ENCODE peak calls at places on chromosomes 7 and 10, in seven cellular contexts. Y is MM.1S, E is IMR-90, B is uterus, J is ovary, K is astrocyte, F is left lung. Z is an unnamed sample.

GRCh38 chr10:57657164-57657765 is 610.4 kb downstream of the IPMK start:
- DNase-seq in Y (peak; percentile 60), E (peak; percentile 39), K (peak; percentile 22), F (no peak), B (peak; percentile 29), J (no peak), Z (peak; percentile 71)

GRCh38 chr7:99714171-99714570 is 20.8 kb downstream of the CYP3A7 start:
- DNase-seq in J (no peak), B (no peak), K (no peak), E (peak; percentile 11), F (no peak), Y (no peak), Z (no peak)

GRCh38 chr7:69837387-69838068 is 239.3 kb downstream of the AUTS2 start:
- DNase-seq in F (no peak), B (no peak), K (peak; percentile 53), J (no peak), E (no peak), Y (no peak), Z (no peak)

GRCh38 chr7:6528401-6529130 is 22.7 kb downstream of the GRID2IP start:
- DNase-seq in F (no peak), E (no peak), J (no peak), Y (no peak), B (no peak), K (no peak), Z (peak; percentile 91)

GRCh38 chr7:45617166-45617565 is 43.0 kb downstream of the ADCY1 start:
- DNase-seq in K (no peak), B (no peak), J (no peak), Y (no peak), E (no peak), F (no peak), Z (no peak)

GRCh38 chr10:24645784-24646183 is 77.9 kb downstream of the ARHGAP21 start:
- DNase-seq in F (no peak), J (no peak), B (no peak), Y (peak; percentile 43), K (no peak), E (peak; percentile 37), Z (no peak)

GRCh38 chr7:130386876-130387275 is 6.6 kb downstream of the CPA1 start:
- DNase-seq in K (no peak), F (no peak), Y (no peak), B (no peak), E (no peak), J (no peak), Z (peak; percentile 38)

GRCh38 chr10:130421909-130422308 is 285.7 kb downstream of the GLRX3 start:
- DNase-seq in E (no peak), Y (no peak), K (no peak), B (no peak), J (no peak), F (no peak), Z (no peak)

GRCh38 chr10:12322583-12323131 is 26.7 kb upstream of the CAMK1D start:
- DNase-seq in K (no peak), E (no peak), J (no peak), Y (no peak), F (no peak), B (no peak), Z (no peak)

GRCh38 chr10:61971016-61971350 is 69.5 kb downstream of the ARID5B start:
- DNase-seq in F (no peak), J (no peak), E (peak; percentile 22), Y (no peak), B (no peak), K (peak; percentile 49), Z (no peak)

GRCh38 chr10:93493162-93493561 is 3.2 kb upstream of the CEP55 start:
- DNase-seq in F (no peak), K (no peak), Y (no peak), J (no peak), E (no peak), B (no peak), Z (no peak)

GRCh38 chr10:93488956-93489528 is 6.9 kb upstream of the MYOF start:
- DNase-seq in K (no peak), J (no peak), B (no peak), E (peak; percentile 37), F (no peak), Y (no peak), Z (no peak)

GRCh38 chr10:93495654-93496321 is 624 bp upstream of the CEP55 start:
- DNase-seq in J (no peak), E (no peak), Y (no peak), B (no peak), F (peak; percentile 75), K (no peak), Z (peak; percentile 74)

GRCh38 chr10:93494494-93494893 is 1.9 kb upstream of the CEP55 start:
- DNase-seq in E (no peak), Y (no peak), J (no peak), F (no peak), K (no peak), B (no peak), Z (no peak)

GRCh38 chr10:93491589-93492121 is 4.8 kb upstream of the CEP55 start:
- DNase-seq in F (no peak), E (no peak), Y (no peak), K (no peak), J (no peak), B (no peak), Z (no peak)
- TF ChIP-seq CTCF in F (no peak), E (no peak), Y (no peak), K (no peak), J (no peak), B (no peak), Z (no peak)

DNA sequence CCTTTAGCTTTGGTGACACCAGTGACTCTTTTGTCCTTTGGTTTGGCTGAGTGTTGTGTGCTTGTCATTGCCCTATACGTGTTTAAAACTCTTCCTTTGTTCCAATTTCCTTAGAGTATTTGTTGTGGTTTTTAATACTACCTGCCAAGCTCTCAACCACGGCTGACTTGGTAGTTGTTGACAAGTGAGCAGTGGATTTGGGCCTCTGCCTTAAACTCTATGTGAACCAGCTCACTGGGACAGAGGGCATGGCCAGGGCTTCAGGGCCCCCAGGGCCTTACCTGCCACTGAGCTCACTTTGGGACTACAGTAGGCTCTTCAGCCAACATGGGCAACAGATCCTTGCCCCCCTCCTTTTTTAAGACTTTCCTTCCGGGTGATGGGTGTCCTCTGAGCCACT is 9.6 kb upstream of the DMBT1 start:
- DNase-seq in B (no peak), Y (no peak), F (no peak), J (no peak), E (no peak), K (no peak), Z (no peak)
- H3K4me1 ChIP-seq in B (no peaks in the 10 kb centered on the region), Y (no peaks in the 10 kb centered on the region), F (peaks cover 3% of the 10 kb centered on the region), J (no peaks in the 10 kb centered on the region), E (no peaks in the 10 kb centered on the region), K (no peaks in the 10 kb centered on the region), Z (no peaks in the 10 kb centered on the region)

DNA sequence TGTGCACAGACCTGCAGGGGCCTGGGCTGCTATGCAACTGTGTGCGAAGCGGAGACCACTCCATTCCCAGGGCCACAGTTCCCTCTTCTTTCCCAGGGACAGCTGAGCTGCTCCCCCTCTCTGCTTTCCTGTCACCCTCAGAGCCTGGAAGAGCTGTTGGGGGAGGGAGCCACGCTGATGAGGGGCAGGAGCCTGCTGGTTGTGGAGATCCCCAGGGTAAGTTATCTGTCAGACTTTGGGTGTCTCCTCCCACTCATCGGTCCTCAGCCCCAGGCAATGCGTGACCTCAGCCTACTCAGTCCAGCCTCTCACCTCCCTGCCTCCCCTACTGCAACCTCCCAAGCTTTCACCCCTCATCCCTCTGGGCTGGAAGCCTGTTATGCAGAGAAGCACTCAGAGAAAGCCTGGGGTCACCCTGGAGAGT is 53.5 kb downstream of the ZNF467 start:
- DNase-seq in J (no peak), Y (no peak), E (no peak), F (peak; percentile 20), B (no peak), K (no peak), Z (no peak)
- H3K4me3 ChIP-seq in J (no peak overlapping the region), Y (no peak overlapping the region), E (no peak overlapping the region), F (no peak overlapping the region), B (no peak overlapping the region), K (no peak overlapping the region), Z (no peak overlapping the region)

GRCh38 chr10:68302503-68302823 is 29.4 kb upstream of the HNRNPH3 start:
- DNase-seq in F (no peak), K (no peak), B (no peak), Y (no peak), J (no peak), E (no peak), Z (no peak)
- TF ChIP-seq CTCF in F (no peak), K (no peak), B (no peak), Y (no peak), J (no peak), E (no peak), Z (no peak)

GRCh38 chr7:28173531-28173930 is 7.1 kb downstream of the JAZF1 start:
- DNase-seq in Y (no peak), F (no peak), B (no peak), E (no peak), K (no peak), J (no peak), Z (no peak)
- H3K4me1 ChIP-seq in Y (no peaks in the 10 kb centered on the region), F (peaks cover 10% of the 10 kb centered on the region), B (no peaks in the 10 kb centered on the region), E (peaks cover 15% of the 10 kb centered on the region), K (peaks cover 6% of the 10 kb centered on the region), J (peaks cover 1% of the 10 kb centered on the region), Z (peaks cover 4% of the 10 kb centered on the region)

DNA sequence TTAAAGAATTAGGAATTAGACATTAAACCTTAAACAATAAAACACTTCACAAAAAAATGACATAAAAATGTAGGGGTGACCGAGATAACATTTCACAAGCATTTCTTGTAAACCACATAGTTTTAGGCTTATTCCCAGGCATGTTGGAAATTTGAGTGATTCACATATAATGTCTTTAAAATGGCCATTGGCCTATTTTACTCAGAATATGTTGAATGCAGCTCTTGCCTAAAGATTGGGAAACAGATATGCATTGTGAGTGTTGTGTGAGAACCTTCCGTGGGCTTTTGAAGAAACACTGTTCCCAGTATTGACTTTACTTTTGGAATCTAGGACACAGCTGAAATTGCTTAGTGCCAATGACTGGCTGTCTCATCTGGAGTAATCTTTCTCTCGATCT is 79.6 kb downstream of the ARL5B start:
- DNase-seq in B (no peak), K (peak; percentile 80), E (peak; percentile 76), J (no peak), F (no peak), Y (no peak), Z (no peak)
- H3K4me3 ChIP-seq in B (no peak overlapping the region), K (no peak overlapping the region), E (no peak overlapping the region), J (no peak overlapping the region), F (no peak overlapping the region), Y (no peak overlapping the region), Z (no peak overlapping the region)

GRCh38 chr7:11701829-11702560 is 130.0 kb downstream of the THSD7A start:
- DNase-seq in Y (no peak), B (no peak), K (peak; percentile 34), E (no peak), F (no peak), J (no peak), Z (no peak)
- TF ChIP-seq CTCF in Y (no peak), B (no peak), K (no peak), E (no peak), F (no peak), J (no peak), Z (no peak)